ENCODE peak calls at places on chromosomes 5 and 9, in four cellular contexts. One of them, this sample, is unnamed.

GRCh38 chr9:117763314-117763713 is 59.1 kb downstream of the TLR4 start:
- DNase-seq in HepG2: no peak
- DNase-seq in K562: no peak
- DNase-seq in WTC11: no peak
- DNase-seq in this sample: no peak

GRCh38 chr5:2748841-2749513 is 2.5 kb downstream of the IRX2 start:
- DNase-seq in WTC11: no peak
- DNase-seq in K562: no peak
- DNase-seq in HepG2: no peak
- DNase-seq in this sample: no peak

GRCh38 chr5:145987871-145988270 is 51.5 kb downstream of the SH3RF2 start:
- DNase-seq in WTC11: no peak
- DNase-seq in HepG2: no peak
- DNase-seq in K562: no peak
- DNase-seq in this sample: no peak

GRCh38 chr9:4077499-4078102 is 222.3 kb downstream of the GLIS3 start:
- DNase-seq in WTC11: peak
- DNase-seq in K562: peak
- DNase-seq in HepG2: peak
- DNase-seq in this sample: no peak

GRCh38 chr9:86407022-86407421 is 52.8 kb upstream of the TUT7 start:
- DNase-seq in K562: no peak
- DNase-seq in HepG2: peak
- DNase-seq in WTC11: no peak
- DNase-seq in this sample: no peak

GRCh38 chr5:179311091-179311470 is 34.2 kb downstream of the ADAMTS2 start:
- DNase-seq in K562: no peak
- DNase-seq in WTC11: peak
- DNase-seq in HepG2: no peak
- DNase-seq in this sample: no peak

GRCh38 chr9:93813687-93814560 is 141.2 kb downstream of the BARX1 start:
- DNase-seq in WTC11: no peak
- DNase-seq in HepG2: no peak
- DNase-seq in K562: no peak
- DNase-seq in this sample: no peak

GRCh38 chr5:157187046-157187754 is 6.6 kb downstream of the ITK start:
- DNase-seq in WTC11: no peak
- DNase-seq in K562: no peak
- DNase-seq in HepG2: no peak
- DNase-seq in this sample: no peak

GRCh38 chr5:115423541-115423940 is 121.0 kb downstream of the FEM1C start:
- DNase-seq in K562: no peak
- DNase-seq in HepG2: no peak
- DNase-seq in WTC11: no peak
- DNase-seq in this sample: no peak

GRCh38 chr5:128538249-128539037 is 398 bp upstream of the FBN2 start:
- DNase-seq in HepG2: no peak
- DNase-seq in K562: no peak
- DNase-seq in WTC11: peak
- DNase-seq in this sample: no peak

GRCh38 chr9:2014696-2015580 is at the start of gene SMARCA2:
- DNase-seq in K562: peak
- DNase-seq in HepG2: peak
- DNase-seq in WTC11: peak
- DNase-seq in this sample: peak

GRCh38 chr9:110622368-110622767 is 42.8 kb upstream of the SVEP1 start:
- DNase-seq in WTC11: no peak
- DNase-seq in HepG2: no peak
- DNase-seq in K562: no peak
- DNase-seq in this sample: no peak

GRCh38 chr5:64637144-64637543 is 53.2 kb upstream of the SHISAL2B start:
- DNase-seq in HepG2: no peak
- DNase-seq in WTC11: no peak
- DNase-seq in K562: no peak
- DNase-seq in this sample: no peak

GRCh38 chr5:86977808-86978207 is 289.9 kb upstream of the RASA1 start:
- DNase-seq in HepG2: no peak
- DNase-seq in K562: no peak
- DNase-seq in WTC11: no peak
- DNase-seq in this sample: no peak

GRCh38 chr5:5933651-5934050 is 444.7 kb downstream of the MED10 start:
- DNase-seq in K562: no peak
- DNase-seq in WTC11: no peak
- DNase-seq in HepG2: no peak
- DNase-seq in this sample: no peak

GRCh38 chr9:86714976-86715375 is 232.3 kb downstream of the GAS1 start:
- DNase-seq in K562: no peak
- DNase-seq in WTC11: no peak
- DNase-seq in HepG2: no peak
- DNase-seq in this sample: no peak

GRCh38 chr5:77379558-77380061 is 112.5 kb downstream of the WDR41 start:
- DNase-seq in HepG2: no peak
- DNase-seq in K562: no peak
- DNase-seq in WTC11: no peak
- DNase-seq in this sample: peak

GRCh38 chr5:68554566-68555279 is 339.2 kb downstream of the PIK3R1 start:
- DNase-seq in WTC11: no peak
- DNase-seq in HepG2: no peak
- DNase-seq in K562: peak
- DNase-seq in this sample: no peak

GRCh38 chr5:60295423-60295822 is 401.9 kb upstream of the PDE4D start:
- DNase-seq in WTC11: peak
- DNase-seq in HepG2: peak
- DNase-seq in K562: no peak
- DNase-seq in this sample: peak

GRCh38 chr5:160188151-160188967 is 40.9 kb upstream of the FABP6 start:
- DNase-seq in HepG2: no peak
- DNase-seq in K562: peak
- DNase-seq in WTC11: peak
- DNase-seq in this sample: no peak

GRCh38 chr9:18105996-18106595 is 367.9 kb upstream of the ADAMTSL1 start:
- DNase-seq in HepG2: no peak
- DNase-seq in K562: no peak
- DNase-seq in WTC11: no peak
- DNase-seq in this sample: no peak

GRCh38 chr9:90802534-90802933 is 915 bp downstream of the SYK start:
- DNase-seq in K562: no peak
- DNase-seq in WTC11: no peak
- DNase-seq in HepG2: no peak
- DNase-seq in this sample: no peak

GRCh38 chr5:96597441-96598020 is 64.6 kb upstream of the CAST start:
- DNase-seq in WTC11: no peak
- DNase-seq in K562: no peak
- DNase-seq in HepG2: no peak
- DNase-seq in this sample: no peak

GRCh38 chr9:132647355-132647754 is 22.4 kb downstream of the DDX31 start:
- DNase-seq in WTC11: no peak
- DNase-seq in K562: no peak
- DNase-seq in HepG2: no peak
- DNase-seq in this sample: no peak

GRCh38 chr5:10424124-10424731 is 17.5 kb upstream of the ROPN1L start:
- DNase-seq in HepG2: peak
- DNase-seq in K562: no peak
- DNase-seq in WTC11: peak
- DNase-seq in this sample: no peak

GRCh38 chr9:72428329-72428728 is 63.3 kb upstream of the ZFAND5 start:
- DNase-seq in K562: no peak
- DNase-seq in HepG2: no peak
- DNase-seq in WTC11: no peak
- DNase-seq in this sample: no peak

GRCh38 chr5:176596689-176597416 is 13.1 kb downstream of the GPRIN1 start:
- DNase-seq in HepG2: no peak
- DNase-seq in WTC11: peak
- DNase-seq in K562: no peak
- DNase-seq in this sample: no peak

GRCh38 chr9:13491493-13492424 is 212.3 kb upstream of the MPDZ start:
- DNase-seq in HepG2: no peak
- DNase-seq in K562: no peak
- DNase-seq in WTC11: peak
- DNase-seq in this sample: no peak

GRCh38 chr5:89396262-89396975 is 513.4 kb upstream of the MEF2C start:
- DNase-seq in WTC11: no peak
- DNase-seq in HepG2: no peak
- DNase-seq in K562: peak
- DNase-seq in this sample: peak

GRCh38 chr5:114255275-114255674 is 106.6 kb upstream of the KCNN2 start:
- DNase-seq in WTC11: no peak
- DNase-seq in HepG2: no peak
- DNase-seq in K562: no peak
- DNase-seq in this sample: no peak

GRCh38 chr9:95373069-95373681 is 55.7 kb upstream of the FANCC start:
- DNase-seq in HepG2: no peak
- DNase-seq in WTC11: no peak
- DNase-seq in K562: no peak
- DNase-seq in this sample: no peak

GRCh38 chr5:84635235-84636055 is 250.8 kb upstream of the EDIL3 start:
- DNase-seq in WTC11: no peak
- DNase-seq in K562: no peak
- DNase-seq in HepG2: no peak
- DNase-seq in this sample: no peak

GRCh38 chr5:100614308-100614707 is 79.1 kb downstream of the FAM174A start:
- DNase-seq in HepG2: no peak
- DNase-seq in K562: no peak
- DNase-seq in WTC11: no peak
- DNase-seq in this sample: no peak

GRCh38 chr5:1436681-1437080 is 8.6 kb downstream of the SLC6A3 start:
- DNase-seq in WTC11: no peak
- DNase-seq in HepG2: no peak
- DNase-seq in K562: no peak
- DNase-seq in this sample: no peak

GRCh38 chr9:23784962-23785361 is 41.1 kb downstream of the ELAVL2 start:
- DNase-seq in HepG2: no peak
- DNase-seq in K562: no peak
- DNase-seq in WTC11: no peak
- DNase-seq in this sample: no peak

GRCh38 chr9:70868661-70869652 is 252.5 kb downstream of the TRPM3 start:
- DNase-seq in WTC11: no peak
- DNase-seq in K562: no peak
- DNase-seq in HepG2: no peak
- DNase-seq in this sample: no peak

GRCh38 chr9:94076557-94076956 is 7.7 kb upstream of the PTPDC1 start:
- DNase-seq in K562: no peak
- DNase-seq in HepG2: no peak
- DNase-seq in WTC11: no peak
- DNase-seq in this sample: no peak

GRCh38 chr5:56147679-56148230 is 85.4 kb downstream of the ANKRD55 start:
- DNase-seq in K562: no peak
- DNase-seq in HepG2: no peak
- DNase-seq in WTC11: no peak
- DNase-seq in this sample: no peak

GRCh38 chr5:56145106-56145505 is 88.0 kb downstream of the ANKRD55 start:
- DNase-seq in HepG2: no peak
- DNase-seq in WTC11: no peak
- DNase-seq in K562: no peak
- DNase-seq in this sample: no peak

GRCh38 chr5:56145511-56145910 is 87.6 kb downstream of the ANKRD55 start:
- DNase-seq in K562: no peak
- DNase-seq in WTC11: no peak
- DNase-seq in HepG2: no peak
- DNase-seq in this sample: no peak

GRCh38 chr5:56147106-56147505 is 86.0 kb downstream of the ANKRD55 start:
- DNase-seq in WTC11: no peak
- DNase-seq in HepG2: no peak
- DNase-seq in K562: no peak
- DNase-seq in this sample: no peak

GRCh38 chr5:56146674-56147073 is 86.5 kb downstream of the ANKRD55 start:
- DNase-seq in HepG2: no peak
- DNase-seq in WTC11: no peak
- DNase-seq in K562: no peak
- DNase-seq in this sample: no peak
- TF ChIP-seq CBFB in HepG2: no peak
- TF ChIP-seq CBFB in WTC11: no peak
- TF ChIP-seq CBFB in K562: no peak
- TF ChIP-seq CBFB in this sample: no peak

GRCh38 chr5:142881727-142882126 is 111.5 kb downstream of the ARHGAP26 start:
- DNase-seq in WTC11: peak
- DNase-seq in HepG2: no peak
- DNase-seq in K562: no peak
- DNase-seq in this sample: no peak

GRCh38 chr5:142883438-142883837 is 113.3 kb downstream of the ARHGAP26 start:
- DNase-seq in WTC11: no peak
- DNase-seq in K562: no peak
- DNase-seq in HepG2: no peak
- DNase-seq in this sample: no peak

GRCh38 chr5:142878638-142879037 is 108.5 kb downstream of the ARHGAP26 start:
- DNase-seq in WTC11: no peak
- DNase-seq in HepG2: no peak
- DNase-seq in K562: no peak
- DNase-seq in this sample: no peak

GRCh38 chr5:142883025-142883424 is 112.8 kb downstream of the ARHGAP26 start:
- DNase-seq in K562: no peak
- DNase-seq in WTC11: no peak
- DNase-seq in HepG2: no peak
- DNase-seq in this sample: no peak

GRCh38 chr5:142881076-142881466 is 110.9 kb downstream of the ARHGAP26 start:
- DNase-seq in K562: no peak
- DNase-seq in HepG2: no peak
- DNase-seq in WTC11: no peak
- DNase-seq in this sample: no peak
- TF ChIP-seq CBFB in K562: no peak
- TF ChIP-seq CBFB in HepG2: no peak
- TF ChIP-seq CBFB in WTC11: no peak
- TF ChIP-seq CBFB in this sample: no peak

GRCh38 chr9:38208206-38208901 is 139.3 kb upstream of the SHB start:
- DNase-seq in HepG2: peak
- DNase-seq in WTC11: no peak
- DNase-seq in K562: no peak
- DNase-seq in this sample: no peak
- TF ChIP-seq CBFB in HepG2: no peak
- TF ChIP-seq CBFB in WTC11: no peak
- TF ChIP-seq CBFB in K562: no peak
- TF ChIP-seq CBFB in this sample: no peak

GRCh38 chr5:14581333-14581890 is at the start of gene OTULINL:
- DNase-seq in K562: peak
- DNase-seq in WTC11: peak
- DNase-seq in HepG2: peak
- DNase-seq in this sample: no peak
- TF ChIP-seq CBFB in K562: no peak
- TF ChIP-seq CBFB in WTC11: peak
- TF ChIP-seq CBFB in HepG2: no peak
- TF ChIP-seq CBFB in this sample: no peak